ENCODE peak calls at places on chromosomes 4 and X, in nine cellular contexts. G is fibroblast of lung, C is heart left ventricle, X is astrocyte, D is neural progenitor cell, N is transverse colon, V is Peyer's patch, U is heart right ventricle, W is endodermal cell. Q is an unnamed sample.
A peak's percentile ranks its signal among the peaks of the same experiment; 100 is the strongest.

GRCh38 chrX:24498975-24499374 is 33.9 kb downstream of the PDK3 start:
- DNase-seq in N (no peak), W (no peak), V (no peak), D (no peak), X (no peak), G (peak; percentile 15), U (no peak), C (no peak), Q (no peak)

GRCh38 chrX:150269613-150270254 is 93.4 kb upstream of the MAMLD1 start:
- DNase-seq in G (no peak), C (no peak), U (no peak), D (no peak), X (peak; percentile 21), W (no peak), V (no peak), N (no peak), Q (no peak)

GRCh38 chr4:94419549-94419948 is 32.2 kb upstream of the PDLIM5 start:
- DNase-seq in D (no peak), N (no peak), V (no peak), U (no peak), X (no peak), C (no peak), W (no peak), G (no peak), Q (no peak)

GRCh38 chr4:184722798-184723197 is 11.1 kb downstream of the CENPU start:
- DNase-seq in N (peak; percentile 48), C (no peak), U (no peak), G (no peak), D (no peak), V (no peak), X (no peak), W (no peak), Q (peak; percentile 55)

GRCh38 chr4:185196437-185196836 is 7.4 kb downstream of the CFAP97 start:
- DNase-seq in C (no peak), D (no peak), X (no peak), N (no peak), G (no peak), W (no peak), U (no peak), V (no peak), Q (no peak)

GRCh38 chr4:159607824-159608223 is 504.9 kb downstream of the RAPGEF2 start:
- DNase-seq in G (no peak), D (peak; percentile 84), W (no peak), C (no peak), X (peak; percentile 31), V (no peak), U (no peak), N (no peak), Q (no peak)

GRCh38 chrX:151966236-151966635 is 8.2 kb downstream of the GABRE start:
- DNase-seq in G (no peak), X (no peak), U (no peak), N (no peak), W (no peak), D (no peak), C (no peak), V (no peak), Q (no peak)

GRCh38 chr4:184479516-184479950 is 5.2 kb upstream of the IRF2 start:
- DNase-seq in U (no peak), D (no peak), V (no peak), W (no peak), C (no peak), N (no peak), X (no peak), G (peak; percentile 46), Q (no peak)

DNA sequence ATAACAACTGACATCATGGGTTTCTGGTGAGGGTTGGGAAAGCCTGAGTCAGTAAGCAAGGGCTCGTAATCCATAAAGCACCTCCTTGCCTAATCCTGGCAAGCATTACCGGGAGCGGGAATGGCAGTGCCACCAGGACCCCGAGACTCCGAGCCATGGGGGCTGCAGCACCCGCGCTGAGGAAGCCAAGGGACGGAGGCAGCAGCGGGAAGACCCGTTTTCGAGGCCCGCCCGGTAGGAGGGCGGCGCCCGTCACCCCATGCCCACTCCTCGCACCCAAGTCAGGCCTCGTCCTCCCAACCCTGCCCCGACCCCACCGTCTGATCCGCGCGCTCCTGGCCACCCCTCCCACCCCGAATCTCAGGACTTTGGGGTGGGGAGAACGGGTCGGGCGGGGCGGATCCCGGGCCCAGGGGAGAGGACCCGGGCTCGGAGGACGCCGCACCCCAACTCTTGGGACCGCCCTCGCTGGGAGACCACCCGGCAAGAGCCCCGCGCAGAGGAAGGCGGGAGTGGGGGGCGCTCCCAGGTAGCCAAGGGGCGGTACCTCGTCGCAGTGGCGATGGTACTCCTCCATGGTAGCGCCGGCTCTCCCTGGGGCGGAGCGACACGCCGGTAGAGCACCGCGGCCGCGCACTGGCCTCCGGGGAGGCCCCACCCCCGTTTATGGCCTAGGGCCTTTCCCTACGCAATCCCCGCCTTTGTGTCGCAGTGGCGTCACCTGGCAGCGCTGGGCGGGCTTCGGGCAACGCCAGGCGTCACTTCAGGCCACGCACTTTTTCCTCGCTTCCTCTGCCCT is at the start of gene DYNLT3:
- DNase-seq in X (peak; percentile 62), C (peak; percentile 89), U (peak; percentile 79), N (peak; percentile 90), V (peak; percentile 86), W (peak; percentile 90), D (peak; percentile 88), G (peak; percentile 72), Q (peak; percentile 87)
- H3K4me3 ChIP-seq in X (peak within 1 kb of the TSS; percentile 70), C (peak within 1 kb of the TSS; percentile 82), U (peak within 1 kb of the TSS; percentile 79), N (peak within 1 kb of the TSS; percentile 91), V (peak within 1 kb of the TSS; percentile 80), W (peak within 1 kb of the TSS; percentile 77), D (peak within 1 kb of the TSS; percentile 56), G (peak within 1 kb of the TSS; percentile 65), Q (peak within 1 kb of the TSS; percentile 48)

GRCh38 chr4:38676986-38677385 is 13.0 kb downstream of the KLF3 start:
- DNase-seq in W (peak; percentile 28), G (no peak), V (no peak), C (no peak), U (no peak), N (peak; percentile 57), X (no peak), D (no peak), Q (peak; percentile 53)

GRCh38 chr4:38674206-38675144 is 10.5 kb downstream of the KLF3 start:
- DNase-seq in V (no peak), N (no peak), U (no peak), X (no peak), D (peak; percentile 15), G (no peak), W (peak; percentile 64), C (no peak), Q (no peak)

GRCh38 chr4:38673109-38673978 is 9.3 kb downstream of the KLF3 start:
- DNase-seq in C (peak; percentile 71), G (peak; percentile 49), U (peak; percentile 60), D (no peak), V (peak; percentile 88), N (peak; percentile 93), X (no peak), W (peak; percentile 55), Q (peak; percentile 94)

GRCh38 chr4:38677466-38677865 is 13.5 kb downstream of the KLF3 start:
- DNase-seq in D (no peak), C (no peak), U (no peak), G (no peak), X (no peak), N (no peak), W (peak; percentile 10), V (no peak), Q (no peak)

DNA sequence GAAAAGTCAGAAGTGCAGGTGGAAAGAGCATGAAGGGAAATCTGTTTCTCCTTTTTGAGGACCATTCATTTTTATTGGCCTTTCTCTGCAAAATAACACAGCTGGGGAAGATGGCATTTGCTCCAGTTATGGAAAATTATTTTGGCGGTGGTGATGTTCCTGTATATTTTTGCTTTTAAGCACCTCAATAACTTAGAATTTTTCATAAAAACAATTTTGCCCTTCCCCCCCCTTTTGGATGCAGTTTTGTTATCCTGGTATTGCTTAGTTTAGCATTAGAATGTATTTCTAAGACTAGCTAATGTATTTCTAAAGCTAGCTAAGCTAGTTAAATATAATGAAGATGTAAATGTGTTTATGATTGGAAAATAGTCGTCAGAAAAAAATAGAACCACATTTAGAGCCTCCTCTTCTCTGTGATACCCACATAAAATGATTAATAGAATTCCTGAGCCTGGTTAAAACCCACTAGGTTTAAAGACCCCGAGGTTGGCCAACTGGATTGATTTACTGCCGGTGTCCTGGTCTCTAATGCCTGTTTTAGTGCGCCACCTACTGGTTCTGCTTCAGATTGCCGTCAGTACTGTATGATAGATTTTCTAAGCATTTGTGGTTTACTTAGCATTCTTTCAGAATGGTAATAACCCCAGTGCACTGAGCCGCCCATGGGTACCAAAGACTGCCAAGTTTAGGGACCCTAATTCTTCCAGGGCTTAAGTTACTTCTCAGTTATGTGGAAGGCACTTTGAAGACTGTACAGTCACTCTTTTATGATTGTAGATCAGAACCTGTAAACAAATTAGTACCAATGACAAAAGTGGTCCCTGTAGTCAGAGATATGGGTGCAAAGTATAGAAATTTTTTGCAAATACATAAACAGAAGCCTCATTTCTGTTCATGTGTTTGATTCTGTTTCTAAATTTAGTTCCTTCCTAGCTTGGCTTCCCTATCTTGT is 11.4 kb downstream of the KLF3 start:
- DNase-seq in D (peak; percentile 90), C (no peak), N (peak; percentile 90), X (peak; percentile 68), G (peak; percentile 86), U (peak; percentile 85), W (peak; percentile 93), V (no peak), Q (peak; percentile 39)
- H3K4me1 ChIP-seq in D (peaks cover 48% of the 10 kb centered on the region), C (peaks cover 85% of the 10 kb centered on the region), N (peaks cover 95% of the 10 kb centered on the region), X (peaks cover 75% of the 10 kb centered on the region), G (peaks cover 38% of the 10 kb centered on the region), U (peaks cover 83% of the 10 kb centered on the region), W (peaks cover 18% of the 10 kb centered on the region), V (peaks cover 24% of the 10 kb centered on the region), Q (peaks cover 78% of the 10 kb centered on the region)

GRCh38 chr4:140253556-140254027 is 99.6 kb upstream of the MAML3 start:
- DNase-seq in N (no peak), W (no peak), D (no peak), C (no peak), G (no peak), U (no peak), V (no peak), X (no peak), Q (no peak)
- TF ChIP-seq CTCF in N (no peak), W (no peak), D (no peak), C (no peak), G (no peak), U (peak; percentile 20), V (no peak), X (no peak), Q (no peak)

GRCh38 chrX:135520022-135520552 is 373 bp upstream of the INTS6L start:
- DNase-seq in N (no peak), W (no peak), C (no peak), X (peak; percentile 76), U (no peak), V (no peak), D (peak; percentile 16), G (peak; percentile 52), Q (no peak)

GRCh38 chrX:135520553-135521404 is at the start of gene INTS6L:
- DNase-seq in X (peak; percentile 89), D (peak; percentile 91), N (peak; percentile 91), W (peak; percentile 92), C (peak; percentile 89), G (peak; percentile 89), V (peak; percentile 85), U (peak; percentile 84), Q (peak; percentile 87)

GRCh38 chrX:135521405-135522131 is 1.1 kb downstream of the INTS6L start:
- DNase-seq in W (peak; percentile 88), U (peak; percentile 85), V (peak; percentile 85), N (peak; percentile 88), C (peak; percentile 89), D (peak; percentile 90), G (peak; percentile 87), X (peak; percentile 83), Q (peak; percentile 92)

GRCh38 chrX:135522132-135522530 is 1.7 kb downstream of the INTS6L start:
- DNase-seq in N (no peak), G (no peak), X (no peak), C (no peak), W (no peak), D (no peak), U (no peak), V (no peak), Q (no peak)

DNA sequence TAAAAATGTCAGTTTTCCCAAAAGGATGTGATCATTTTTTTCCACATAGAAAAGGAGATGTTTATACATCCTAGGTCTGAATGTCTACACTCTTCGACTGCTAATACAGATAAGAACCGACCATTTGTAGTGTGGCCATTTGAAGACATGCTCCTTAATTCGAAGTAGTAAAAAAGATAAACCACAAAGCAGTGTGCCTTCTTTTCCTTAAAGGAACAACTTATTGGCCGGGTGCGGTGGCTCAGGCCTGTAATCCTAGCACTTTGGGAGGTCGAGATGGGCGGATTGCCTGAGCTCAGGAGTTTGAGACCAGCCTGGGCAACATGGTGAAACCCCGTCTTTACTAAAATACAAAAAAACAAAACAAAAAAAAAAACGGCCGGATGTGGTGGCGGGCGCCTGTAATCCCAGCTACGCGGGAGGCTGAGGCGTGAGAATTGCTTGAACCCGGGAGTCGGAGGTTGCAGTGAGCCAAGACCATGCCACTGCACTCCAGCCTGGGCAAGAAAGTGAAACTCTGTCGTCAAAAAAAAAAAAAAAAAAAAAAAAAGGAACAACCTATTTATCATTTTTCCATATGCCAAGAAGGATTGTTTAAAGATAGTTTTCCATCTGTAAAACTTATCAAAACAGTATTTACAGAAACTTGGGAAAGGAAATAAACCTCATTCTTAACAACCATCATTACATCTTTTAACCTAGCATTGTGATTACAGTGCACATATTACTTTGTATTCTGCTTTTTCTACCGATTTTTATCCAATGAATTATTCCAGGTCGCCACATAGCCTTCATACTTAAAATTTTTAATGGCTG is 2.6 kb downstream of the INTS6L start:
- DNase-seq in X (no peak), N (no peak), G (peak; percentile 0), V (no peak), D (no peak), W (no peak), U (no peak), C (no peak), Q (no peak)
- H3K4me3 ChIP-seq in X (peak overlapping the region; percentile 69), N (no peak overlapping the region), G (peak overlapping the region; percentile 26), V (no peak overlapping the region), D (peak overlapping the region; percentile 73), W (peak overlapping the region; percentile 86), U (peak overlapping the region; percentile 73), C (peak overlapping the region; percentile 75), Q (no peak overlapping the region)

Q was measured in mucosa of descending colon.